ENCODE peak calls at places on chromosome 11, in six cellular contexts. One of them, this sample, is unnamed.
A peak's percentile ranks its signal among the peaks of the same experiment; 100 is the strongest.

GRCh38 chr11:73980001-73980960 is 2.4 kb downstream of the UCP2 start:
- DNase-seq in K562: peak; percentile 51
- DNase-seq in stomach: peak; percentile 80
- DNase-seq in cardiac muscle cell: no peak
- DNase-seq in BE2C: no peak
- DNase-seq in left ventricle myocardium inferior: no peak
- DNase-seq in this sample: peak; percentile 90

GRCh38 chr11:27239305-27239942 is 123.6 kb downstream of the CCDC34 start:
- DNase-seq in K562: no peak
- DNase-seq in stomach: no peak
- DNase-seq in cardiac muscle cell: no peak
- DNase-seq in BE2C: no peak
- DNase-seq in left ventricle myocardium inferior: peak; percentile 21
- DNase-seq in this sample: no peak

GRCh38 chr11:60370811-60371297 is 7.5 kb upstream of the MS4A7 start:
- DNase-seq in K562: no peak
- DNase-seq in stomach: no peak
- DNase-seq in cardiac muscle cell: no peak
- DNase-seq in BE2C: no peak
- DNase-seq in left ventricle myocardium inferior: no peak
- DNase-seq in this sample: no peak

GRCh38 chr11:123235117-123235686 is 40.2 kb upstream of the CLMP start:
- DNase-seq in K562: peak; percentile 79
- DNase-seq in stomach: peak; percentile 44
- DNase-seq in cardiac muscle cell: peak; percentile 66
- DNase-seq in BE2C: peak; percentile 59
- DNase-seq in left ventricle myocardium inferior: peak; percentile 48
- DNase-seq in this sample: no peak

GRCh38 chr11:129710423-129710822 is 105.2 kb upstream of the TMEM45B start:
- DNase-seq in K562: no peak
- DNase-seq in stomach: no peak
- DNase-seq in cardiac muscle cell: no peak
- DNase-seq in BE2C: no peak
- DNase-seq in left ventricle myocardium inferior: no peak
- DNase-seq in this sample: no peak

GRCh38 chr11:35529971-35530495 is 4.6 kb upstream of the PAMR1 start:
- DNase-seq in K562: no peak
- DNase-seq in stomach: no peak
- DNase-seq in cardiac muscle cell: peak; percentile 95
- DNase-seq in BE2C: peak; percentile 65
- DNase-seq in left ventricle myocardium inferior: peak; percentile 34
- DNase-seq in this sample: no peak

GRCh38 chr11:128766687-128767086 is 72.8 kb downstream of the FLI1 start:
- DNase-seq in K562: no peak
- DNase-seq in stomach: no peak
- DNase-seq in cardiac muscle cell: peak; percentile 82
- DNase-seq in BE2C: no peak
- DNase-seq in left ventricle myocardium inferior: peak; percentile 44
- DNase-seq in this sample: no peak

GRCh38 chr11:12979928-12980689 is 29.0 kb upstream of the RASSF10 start:
- DNase-seq in K562: no peak
- DNase-seq in stomach: no peak
- DNase-seq in cardiac muscle cell: no peak
- DNase-seq in BE2C: no peak
- DNase-seq in left ventricle myocardium inferior: no peak
- DNase-seq in this sample: no peak

GRCh38 chr11:92180226-92180625 is 44.4 kb upstream of the FAT3 start:
- DNase-seq in K562: no peak
- DNase-seq in stomach: no peak
- DNase-seq in cardiac muscle cell: peak; percentile 1
- DNase-seq in BE2C: no peak
- DNase-seq in left ventricle myocardium inferior: no peak
- DNase-seq in this sample: no peak

GRCh38 chr11:126161146-126161458 is 50.3 kb downstream of the RPUSD4 start:
- DNase-seq in K562: no peak
- DNase-seq in stomach: no peak
- DNase-seq in cardiac muscle cell: no peak
- DNase-seq in BE2C: no peak
- DNase-seq in left ventricle myocardium inferior: no peak
- DNase-seq in this sample: no peak

GRCh38 chr11:126162286-126163030 is 49.0 kb downstream of the RPUSD4 start:
- DNase-seq in K562: no peak
- DNase-seq in stomach: no peak
- DNase-seq in cardiac muscle cell: no peak
- DNase-seq in BE2C: no peak
- DNase-seq in left ventricle myocardium inferior: no peak
- DNase-seq in this sample: no peak

GRCh38 chr11:126164781-126165180 is 46.7 kb downstream of the RPUSD4 start:
- DNase-seq in K562: no peak
- DNase-seq in stomach: no peak
- DNase-seq in cardiac muscle cell: no peak
- DNase-seq in BE2C: no peak
- DNase-seq in left ventricle myocardium inferior: peak; percentile 0
- DNase-seq in this sample: no peak

GRCh38 chr11:126163779-126164178 is 47.7 kb downstream of the RPUSD4 start:
- DNase-seq in K562: no peak
- DNase-seq in stomach: no peak
- DNase-seq in cardiac muscle cell: no peak
- DNase-seq in BE2C: no peak
- DNase-seq in left ventricle myocardium inferior: no peak
- DNase-seq in this sample: no peak

DNA sequence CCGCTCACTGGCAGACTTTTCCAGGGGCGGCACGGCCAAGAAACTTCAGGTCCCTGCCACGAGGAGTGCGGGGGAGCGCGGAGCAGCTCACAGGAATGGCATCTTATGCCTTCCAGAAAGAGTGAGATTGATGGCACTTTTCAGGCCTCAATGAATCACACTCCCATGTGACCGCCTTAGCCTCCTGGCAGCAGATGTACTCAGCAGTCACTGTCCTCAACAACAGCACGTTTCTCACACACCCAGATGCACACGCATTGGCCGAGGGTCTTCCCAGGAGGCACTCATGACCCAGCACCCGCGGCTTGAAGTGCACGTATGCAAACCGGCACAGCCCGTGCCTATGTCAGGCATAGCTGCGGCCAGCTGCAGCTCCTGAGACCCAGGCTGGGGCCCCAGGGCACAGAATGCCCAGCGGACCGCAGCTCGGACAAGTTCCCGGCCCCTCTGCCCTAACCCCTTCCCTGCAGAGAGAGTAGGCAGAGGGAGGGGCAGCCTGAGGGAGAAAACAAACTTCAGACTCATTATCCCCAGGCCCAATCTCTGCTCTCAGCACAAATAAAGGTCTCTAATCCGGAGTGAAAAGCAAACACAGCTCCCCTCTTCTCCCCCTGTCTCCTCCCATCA is 48.3 kb downstream of the RPUSD4 start:
- DNase-seq in K562: no peak
- DNase-seq in stomach: no peak
- DNase-seq in cardiac muscle cell: peak; percentile 54
- DNase-seq in BE2C: peak; percentile 61
- DNase-seq in left ventricle myocardium inferior: no peak
- DNase-seq in this sample: no peak
- H3K4me3 ChIP-seq in K562: no peak overlapping the region
- H3K4me3 ChIP-seq in stomach: no peak overlapping the region
- H3K4me3 ChIP-seq in cardiac muscle cell: no peak overlapping the region
- H3K4me3 ChIP-seq in BE2C: no peak overlapping the region
- H3K4me3 ChIP-seq in left ventricle myocardium inferior: no peak overlapping the region
- H3K4me3 ChIP-seq in this sample: no peak overlapping the region

DNA sequence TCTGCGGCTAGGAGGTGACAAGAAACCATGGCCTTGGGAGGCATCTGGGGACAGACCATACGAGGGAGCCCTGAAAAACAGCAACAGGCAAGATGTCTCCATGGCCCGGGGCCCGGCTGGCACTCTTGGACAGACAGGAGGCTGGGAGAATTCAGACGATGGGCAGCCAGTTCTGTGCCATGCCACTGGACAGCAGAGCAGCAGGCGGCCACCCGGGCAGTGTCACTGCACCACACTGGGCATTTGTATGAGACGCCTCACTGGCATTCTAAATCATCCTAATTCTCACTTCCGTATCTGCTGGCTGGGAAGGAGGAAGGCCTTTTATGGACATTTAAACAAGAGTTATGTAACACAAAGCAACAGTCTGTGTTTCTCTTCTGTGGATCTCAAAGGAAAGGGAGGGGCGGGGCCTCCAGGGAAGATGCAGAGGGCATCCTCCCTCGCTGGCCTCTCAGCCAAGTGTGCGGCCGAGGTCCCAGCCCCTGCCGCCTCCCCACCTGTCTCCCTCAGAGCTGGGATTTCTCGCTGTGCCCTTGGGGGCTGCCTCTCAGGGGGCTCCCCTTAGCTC is 350.3 kb downstream of the SHANK2 start:
- DNase-seq in K562: no peak
- DNase-seq in stomach: no peak
- DNase-seq in cardiac muscle cell: peak; percentile 2
- DNase-seq in BE2C: no peak
- DNase-seq in left ventricle myocardium inferior: no peak
- DNase-seq in this sample: no peak
- H3K9me3 ChIP-seq in K562: peaks cover 1% of the 10 kb centered on the region
- H3K9me3 ChIP-seq in stomach: peaks cover 3% of the 10 kb centered on the region
- H3K9me3 ChIP-seq in cardiac muscle cell: no peaks in the 10 kb centered on the region
- H3K9me3 ChIP-seq in BE2C: no peaks in the 10 kb centered on the region
- H3K9me3 ChIP-seq in left ventricle myocardium inferior: peaks cover 22% of the 10 kb centered on the region
- H3K9me3 ChIP-seq in this sample: peaks cover 2% of the 10 kb centered on the region

GRCh38 chr11:64251722-64251985 is 324 bp downstream of the PLCB3 start:
- DNase-seq in K562: no peak
- DNase-seq in stomach: no peak
- DNase-seq in cardiac muscle cell: no peak
- DNase-seq in BE2C: no peak
- DNase-seq in left ventricle myocardium inferior: no peak
- DNase-seq in this sample: no peak

GRCh38 chr11:64251986-64252837 is 882 bp downstream of the PLCB3 start:
- DNase-seq in K562: peak; percentile 75
- DNase-seq in stomach: peak; percentile 78
- DNase-seq in cardiac muscle cell: peak; percentile 43
- DNase-seq in BE2C: no peak
- DNase-seq in left ventricle myocardium inferior: peak; percentile 53
- DNase-seq in this sample: peak; percentile 91

GRCh38 chr11:64253481-64253880 is 2.2 kb downstream of the PLCB3 start:
- DNase-seq in K562: no peak
- DNase-seq in stomach: no peak
- DNase-seq in cardiac muscle cell: no peak
- DNase-seq in BE2C: no peak
- DNase-seq in left ventricle myocardium inferior: no peak
- DNase-seq in this sample: no peak

GRCh38 chr11:64254326-64254725 is 3.0 kb downstream of the PLCB3 start:
- DNase-seq in K562: no peak
- DNase-seq in stomach: no peak
- DNase-seq in cardiac muscle cell: no peak
- DNase-seq in BE2C: no peak
- DNase-seq in left ventricle myocardium inferior: no peak
- DNase-seq in this sample: no peak

DNA sequence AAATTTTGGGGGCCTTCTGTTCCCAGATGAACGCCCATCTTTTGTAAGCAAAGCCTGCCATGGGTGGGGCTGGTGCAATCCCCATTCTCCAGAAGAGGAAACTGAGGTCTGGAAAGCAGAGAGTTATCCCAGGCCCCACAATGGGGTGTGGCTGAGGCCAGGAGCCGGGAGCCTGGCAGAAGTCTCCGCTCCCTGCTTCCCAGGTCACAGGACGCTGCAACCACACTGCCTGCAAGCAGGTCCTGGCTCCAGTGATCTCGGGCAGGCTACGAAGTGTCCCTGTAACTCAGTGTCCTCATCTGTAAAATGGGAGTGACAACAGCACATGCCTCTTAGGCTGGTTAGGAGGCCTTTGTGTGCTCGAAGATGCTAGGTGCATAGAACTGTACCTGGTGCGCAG is 1.7 kb downstream of the PLCB3 start:
- DNase-seq in K562: no peak
- DNase-seq in stomach: no peak
- DNase-seq in cardiac muscle cell: no peak
- DNase-seq in BE2C: no peak
- DNase-seq in left ventricle myocardium inferior: no peak
- DNase-seq in this sample: no peak
- H3K4me3 ChIP-seq in K562: no peak overlapping the region
- H3K4me3 ChIP-seq in stomach: no peak overlapping the region
- H3K4me3 ChIP-seq in cardiac muscle cell: no peak overlapping the region
- H3K4me3 ChIP-seq in BE2C: no peak overlapping the region
- H3K4me3 ChIP-seq in left ventricle myocardium inferior: peak overlapping the region; percentile 88
- H3K4me3 ChIP-seq in this sample: no peak overlapping the region

GRCh38 chr11:46119352-46120216 is 1.7 kb downstream of the PHF21A start:
- DNase-seq in K562: peak; percentile 58
- DNase-seq in stomach: peak; percentile 39
- DNase-seq in cardiac muscle cell: peak; percentile 82
- DNase-seq in BE2C: peak; percentile 28
- DNase-seq in left ventricle myocardium inferior: peak; percentile 35
- DNase-seq in this sample: peak; percentile 62
- H3K9me3 ChIP-seq in K562: no peaks in the 10 kb centered on the region
- H3K9me3 ChIP-seq in stomach: no peaks in the 10 kb centered on the region
- H3K9me3 ChIP-seq in cardiac muscle cell: no peaks in the 10 kb centered on the region
- H3K9me3 ChIP-seq in BE2C: no peaks in the 10 kb centered on the region
- H3K9me3 ChIP-seq in left ventricle myocardium inferior: no peaks in the 10 kb centered on the region
- H3K9me3 ChIP-seq in this sample: no peaks in the 10 kb centered on the region

DNA sequence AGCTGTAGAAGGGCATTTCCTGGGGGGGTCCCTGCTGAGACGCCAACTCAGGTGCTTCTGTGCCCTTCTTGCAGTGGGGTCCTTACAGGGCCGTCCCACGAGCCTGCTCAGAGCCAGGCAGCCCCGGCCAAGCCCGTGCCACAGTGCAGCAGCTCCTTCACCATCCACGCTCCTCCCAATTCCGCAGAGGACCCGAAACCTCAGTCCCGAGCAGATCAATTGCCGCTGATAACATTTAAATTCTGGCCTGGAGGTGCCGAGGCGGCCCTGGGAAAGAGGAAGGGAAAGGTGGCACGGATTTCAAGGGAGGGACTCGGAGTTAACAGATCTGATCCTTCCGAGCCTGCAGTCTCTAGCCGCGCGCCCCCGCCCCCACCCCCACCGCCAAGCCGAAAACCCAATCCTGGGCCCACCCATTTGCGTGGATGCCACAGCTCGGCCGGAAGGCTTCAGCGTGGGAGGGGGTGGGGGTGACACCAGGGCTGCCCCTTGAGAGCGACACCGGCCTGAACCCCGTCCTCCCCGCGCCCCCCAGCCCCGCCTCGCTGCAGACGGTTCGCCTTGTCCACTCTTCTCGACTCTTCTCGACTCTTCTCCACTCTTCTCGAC is 32.3 kb upstream of the JAM3 start:
- DNase-seq in K562: no peak
- DNase-seq in stomach: no peak
- DNase-seq in cardiac muscle cell: no peak
- DNase-seq in BE2C: no peak
- DNase-seq in left ventricle myocardium inferior: no peak
- DNase-seq in this sample: no peak
- H3K4me3 ChIP-seq in K562: no peak overlapping the region
- H3K4me3 ChIP-seq in stomach: peak overlapping the region; percentile 58
- H3K4me3 ChIP-seq in cardiac muscle cell: peak overlapping the region; percentile 49
- H3K4me3 ChIP-seq in BE2C: peak overlapping the region; percentile 57
- H3K4me3 ChIP-seq in left ventricle myocardium inferior: peak overlapping the region; percentile 75
- H3K4me3 ChIP-seq in this sample: peak overlapping the region; percentile 26

GRCh38 chr11:50098186-50098725 is 65.6 kb downstream of the OR4C45 start:
- DNase-seq in K562: no peak
- DNase-seq in stomach: no peak
- DNase-seq in cardiac muscle cell: no peak
- DNase-seq in BE2C: no peak
- DNase-seq in left ventricle myocardium inferior: no peak
- DNase-seq in this sample: no peak

GRCh38 chr11:50102916-50103315 is 70.2 kb downstream of the OR4C45 start:
- DNase-seq in K562: no peak
- DNase-seq in stomach: no peak
- DNase-seq in cardiac muscle cell: no peak
- DNase-seq in BE2C: no peak
- DNase-seq in left ventricle myocardium inferior: no peak
- DNase-seq in this sample: no peak
- H3K9me3 ChIP-seq in K562: no peaks in the 10 kb centered on the region
- H3K9me3 ChIP-seq in stomach: peaks cover 9% of the 10 kb centered on the region
- H3K9me3 ChIP-seq in cardiac muscle cell: no peaks in the 10 kb centered on the region
- H3K9me3 ChIP-seq in BE2C: no peaks in the 10 kb centered on the region
- H3K9me3 ChIP-seq in left ventricle myocardium inferior: no peaks in the 10 kb centered on the region
- H3K9me3 ChIP-seq in this sample: peaks cover 33% of the 10 kb centered on the region

GRCh38 chr11:77449784-77450183 is 24.1 kb downstream of the PAK1 start:
- DNase-seq in K562: no peak
- DNase-seq in stomach: no peak
- DNase-seq in cardiac muscle cell: no peak
- DNase-seq in BE2C: no peak
- DNase-seq in left ventricle myocardium inferior: no peak
- DNase-seq in this sample: no peak
- H3K4me3 ChIP-seq in K562: no peak overlapping the region
- H3K4me3 ChIP-seq in stomach: no peak overlapping the region
- H3K4me3 ChIP-seq in cardiac muscle cell: no peak overlapping the region
- H3K4me3 ChIP-seq in BE2C: no peak overlapping the region
- H3K4me3 ChIP-seq in left ventricle myocardium inferior: no peak overlapping the region
- H3K4me3 ChIP-seq in this sample: no peak overlapping the region